ENCODE peak calls at places on chromosomes 11 and 22, in seven cellular contexts. F is mesenchymal stem cell; N is fibroblast of lung; P is cardiac muscle cell; Y is CD8-positive, alpha-beta memory T cell; G is CD4-positive, alpha-beta T cell; Z is neuronal stem cell. L is an unnamed sample. For H3K9me3, the result is how much of the 10 kb centered on the place peaks cover.

GRCh38 chr11:128936546-128937275 is 6.0 kb downstream of the TP53AIP1 start:
- DNase-seq in F (peak), N (peak), P (no peak), Y (no peak), G (no peak), Z (peak), L (no peak)

GRCh38 chr11:120296554-120296953 is 28.5 kb upstream of the TLCD5 start:
- DNase-seq in F (no peak), N (no peak), P (no peak), Y (no peak), G (no peak), Z (no peak), L (no peak)

GRCh38 chr11:132942611-132943324 is 589.5 kb downstream of the OPCML start:
- DNase-seq in F (peak), N (no peak), P (no peak), Y (no peak), G (no peak), Z (peak), L (no peak)

GRCh38 chr11:79092791-79093313 is 348.0 kb downstream of the TENM4 start:
- DNase-seq in F (peak), N (peak), P (peak), Y (no peak), G (no peak), Z (no peak), L (no peak)

GRCh38 chr11:115504279-115505158 is at the start of gene CADM1:
- DNase-seq in F (peak), N (peak), P (peak), Y (peak), G (peak), Z (peak), L (peak)

GRCh38 chr11:102184269-102184987 is 74.2 kb downstream of the YAP1 start:
- DNase-seq in F (no peak), N (no peak), P (no peak), Y (no peak), G (no peak), Z (no peak), L (no peak)

GRCh38 chr11:2800655-2801531 is 84.7 kb downstream of the CDKN1C start:
- DNase-seq in F (no peak), N (no peak), P (no peak), Y (no peak), G (peak), Z (no peak), L (no peak)

GRCh38 chr11:66015094-66015881 is 3.5 kb downstream of the CST6 start:
- DNase-seq in F (no peak), N (peak), P (peak), Y (no peak), G (no peak), Z (no peak), L (no peak)

GRCh38 chr22:48781868-48782267 is 1045.8 kb downstream of the BRD1 start:
- DNase-seq in F (no peak), N (no peak), P (no peak), Y (no peak), G (no peak), Z (no peak), L (no peak)

GRCh38 chr22:35899736-35900135 is 128.9 kb downstream of the RBFOX2 start:
- DNase-seq in F (no peak), N (no peak), P (no peak), Y (no peak), G (no peak), Z (no peak), L (no peak)

GRCh38 chr11:2533642-2534115 is 88.9 kb downstream of the KCNQ1 start:
- DNase-seq in F (peak), N (peak), P (peak), Y (no peak), G (no peak), Z (peak), L (no peak)

GRCh38 chr11:115606223-115607220 is 102.3 kb upstream of the CADM1 start:
- DNase-seq in F (peak), N (peak), P (peak), Y (no peak), G (no peak), Z (no peak), L (no peak)

GRCh38 chr11:36222755-36223635 is 66.2 kb downstream of the COMMD9 start:
- DNase-seq in F (peak), N (peak), P (peak), Y (no peak), G (no peak), Z (no peak), L (no peak)

GRCh38 chr11:11395126-11395525 is 42.1 kb upstream of the CSNK2A3 start:
- DNase-seq in F (no peak), N (no peak), P (no peak), Y (no peak), G (no peak), Z (no peak), L (no peak)

GRCh38 chr11:288328-289144 is at the start of gene PGGHG:
- DNase-seq in F (peak), N (peak), P (peak), Y (peak), G (peak), Z (no peak), L (peak)

GRCh38 chr11:119699227-119699626 is 29.8 kb downstream of the NECTIN1 start:
- DNase-seq in F (peak), N (no peak), P (peak), Y (no peak), G (no peak), Z (no peak), L (no peak)

GRCh38 chr11:1807628-1807995 is 27.2 kb upstream of the SYT8 start:
- DNase-seq in F (no peak), N (no peak), P (no peak), Y (no peak), G (no peak), Z (no peak), L (no peak)

GRCh38 chr11:83403990-83404389 is 117.8 kb upstream of the CCDC90B start:
- DNase-seq in F (no peak), N (no peak), P (no peak), Y (no peak), G (no peak), Z (no peak), L (no peak)

GRCh38 chr11:71171024-71171423 is 81.4 kb downstream of the SHANK2 start:
- DNase-seq in F (no peak), N (no peak), P (no peak), Y (no peak), G (no peak), Z (no peak), L (no peak)

GRCh38 chr11:65505434-65506315 is 6.8 kb downstream of the MALAT1 start:
- DNase-seq in F (peak), N (peak), P (peak), Y (no peak), G (no peak), Z (no peak), L (no peak)

GRCh38 chr11:57787920-57788716 is 26.5 kb downstream of the CTNND1 start:
- DNase-seq in F (peak), N (no peak), P (peak), Y (no peak), G (no peak), Z (no peak), L (no peak)

GRCh38 chr11:83195176-83195531 is 1.6 kb downstream of the ANKRD42 start:
- DNase-seq in F (peak), N (peak), P (no peak), Y (no peak), G (no peak), Z (no peak), L (no peak)

GRCh38 chr22:38700271-38700788 is 413 bp downstream of the JOSD1 start:
- DNase-seq in F (peak), N (no peak), P (peak), Y (no peak), G (no peak), Z (no peak), L (no peak)

GRCh38 chr11:27281276-27281675 is 81.7 kb downstream of the CCDC34 start:
- DNase-seq in F (no peak), N (peak), P (no peak), Y (no peak), G (no peak), Z (no peak), L (no peak)

GRCh38 chr11:35483131-35483800 is 42.1 kb downstream of the PAMR1 start:
- DNase-seq in F (no peak), N (peak), P (peak), Y (no peak), G (no peak), Z (no peak), L (no peak)

GRCh38 chr22:48838846-48839730 is 988.6 kb downstream of the BRD1 start:
- DNase-seq in F (no peak), N (no peak), P (no peak), Y (no peak), G (no peak), Z (no peak), L (no peak)

GRCh38 chr22:30859714-30860095 is 108.9 kb downstream of the MORC2 start:
- DNase-seq in F (no peak), N (no peak), P (no peak), Y (no peak), G (no peak), Z (no peak), L (no peak)

GRCh38 chr22:45452565-45453449 is 39.3 kb downstream of the RIBC2 start:
- DNase-seq in F (no peak), N (peak), P (no peak), Y (no peak), G (no peak), Z (no peak), L (no peak)

GRCh38 chr22:45717787-45718186 is 46.2 kb downstream of the ATXN10 start:
- DNase-seq in F (peak), N (peak), P (peak), Y (no peak), G (no peak), Z (no peak), L (no peak)

GRCh38 chr11:105960252-105961245 is 61.5 kb downstream of the MSANTD4 start:
- DNase-seq in F (no peak), N (no peak), P (no peak), Y (no peak), G (no peak), Z (no peak), L (no peak)

GRCh38 chr22:40716116-40716515 is 36.8 kb downstream of the MCHR1 start:
- DNase-seq in F (no peak), N (no peak), P (no peak), Y (no peak), G (no peak), Z (no peak), L (no peak)

GRCh38 chr11:41795004-41795403 is 335.6 kb upstream of the LRRC4C start:
- DNase-seq in F (no peak), N (peak), P (no peak), Y (no peak), G (no peak), Z (no peak), L (no peak)
- H3K9me3 ChIP-seq in F (under half), N (under half), P (under half), Y (under half), G (under half), Z (under half), L (under half)

DNA sequence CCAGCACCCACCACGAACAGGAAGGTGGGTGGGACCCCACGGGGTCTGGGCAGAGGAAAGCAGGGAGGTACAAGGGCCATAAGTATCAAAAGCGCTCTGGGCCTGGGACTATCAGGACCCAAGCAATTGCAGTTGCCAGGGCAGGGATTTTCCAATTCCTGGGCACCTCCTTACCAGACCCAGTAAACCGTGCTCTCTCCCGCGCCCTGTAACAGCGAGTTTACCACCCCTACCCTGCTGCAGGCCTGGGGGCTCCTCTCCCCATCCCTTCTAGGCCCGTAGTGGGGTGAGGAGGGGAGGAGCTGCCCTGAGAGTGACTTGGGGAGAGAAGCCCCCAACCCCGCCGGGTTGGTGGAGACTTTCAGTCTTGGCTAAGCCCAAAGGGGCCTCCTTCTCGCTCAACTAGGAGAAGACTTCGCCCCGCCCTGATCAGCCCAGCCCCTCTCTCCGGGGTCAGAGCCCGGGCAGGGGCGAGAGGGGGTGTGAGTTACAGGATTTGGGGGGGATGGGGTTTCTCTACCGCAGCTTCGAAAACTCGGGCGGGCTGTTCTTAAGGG is 5.4 kb downstream of the PAX6 start:
- DNase-seq in F (no peak), N (peak), P (no peak), Y (no peak), G (no peak), Z (no peak), L (no peak)
- H3K9me3 ChIP-seq in F (under half), N (under half), P (under half), Y (under half), G (under half), Z (under half), L (under half)

GRCh38 chr22:47332246-47332980 is 570.0 kb downstream of the TBC1D22A start:
- DNase-seq in F (no peak), N (no peak), P (no peak), Y (no peak), G (no peak), Z (no peak), L (no peak)
- H3K9me3 ChIP-seq in F (under half), N (under half), P (under half), Y (under half), G (under half), Z (under half), L (under half)

GRCh38 chr11:32390712-32391111 is 44.6 kb downstream of the WT1 start:
- DNase-seq in F (no peak), N (no peak), P (no peak), Y (no peak), G (no peak), Z (no peak), L (no peak)

GRCh38 chr11:32395127-32395526 is 40.2 kb downstream of the WT1 start:
- DNase-seq in F (no peak), N (no peak), P (no peak), Y (no peak), G (no peak), Z (no peak), L (no peak)

GRCh38 chr11:32391479-32391878 is 43.9 kb downstream of the WT1 start:
- DNase-seq in F (no peak), N (no peak), P (no peak), Y (no peak), G (no peak), Z (no peak), L (no peak)

GRCh38 chr11:32391965-32392553 is 43.3 kb downstream of the WT1 start:
- DNase-seq in F (peak), N (peak), P (peak), Y (no peak), G (no peak), Z (no peak), L (no peak)

GRCh38 chr11:32392840-32393239 is 42.5 kb downstream of the WT1 start:
- DNase-seq in F (no peak), N (no peak), P (no peak), Y (no peak), G (no peak), Z (no peak), L (no peak)
- H3K9me3 ChIP-seq in F (under half), N (under half), P (under half), Y (under half), G (under half), Z (under half), L (under half)

GRCh38 chr11:75431533-75432525 is 1.2 kb downstream of the KLHL35 start:
- DNase-seq in F (no peak), N (no peak), P (no peak), Y (no peak), G (no peak), Z (no peak), L (no peak)
- H3K9me3 ChIP-seq in F (under half), N (under half), P (under half), Y (under half), G (under half), Z (under half), L (under half)